ENCODE peak calls at places on chromosomes 13 and 19, in ten cellular contexts. One of them, this sample, is unnamed.

GRCh38 chr19:17757125-17757524 is 5.8 kb downstream of the FCHO1 start:
- DNase-seq in HFFc6: peak; percentile 46
- DNase-seq in activated T-helper 1 cell treated with Interleukin-2 at 50 U/mL for 16 hours: no peak
- DNase-seq in stimulated activated CD4-positive, alpha-beta T cell treated with anti-CD3 and anti-CD28 coated beads, Interleukin-1b, Interleukin-23, amount 100 ng/mL, for 24 hours: no peak
- DNase-seq in lung: no peak
- DNase-seq in NCI-H774: no peak
- DNase-seq in GM06990: no peak
- DNase-seq in activated CD4-positive, alpha-beta T cell treated with anti-CD3 and anti-CD28 coated beads for 24 hours: no peak
- DNase-seq in MCF 10A: peak; percentile 80
- DNase-seq in fibroblast of pulmonary artery: peak; percentile 64
- DNase-seq in this sample: no peak

GRCh38 chr19:19747357-19748220 is 14.7 kb upstream of the ZNF14 start:
- DNase-seq in HFFc6: no peak
- DNase-seq in activated T-helper 1 cell treated with Interleukin-2 at 50 U/mL for 16 hours: no peak
- DNase-seq in stimulated activated CD4-positive, alpha-beta T cell treated with anti-CD3 and anti-CD28 coated beads, Interleukin-1b, Interleukin-23, amount 100 ng/mL, for 24 hours: no peak
- DNase-seq in lung: peak; percentile 20
- DNase-seq in NCI-H774: no peak
- DNase-seq in GM06990: no peak
- DNase-seq in activated CD4-positive, alpha-beta T cell treated with anti-CD3 and anti-CD28 coated beads for 24 hours: no peak
- DNase-seq in MCF 10A: no peak
- DNase-seq in fibroblast of pulmonary artery: no peak
- DNase-seq in this sample: no peak

GRCh38 chr19:5691930-5692784 is 2.1 kb downstream of the RPL36 start:
- DNase-seq in HFFc6: no peak
- DNase-seq in activated T-helper 1 cell treated with Interleukin-2 at 50 U/mL for 16 hours: no peak
- DNase-seq in stimulated activated CD4-positive, alpha-beta T cell treated with anti-CD3 and anti-CD28 coated beads, Interleukin-1b, Interleukin-23, amount 100 ng/mL, for 24 hours: no peak
- DNase-seq in lung: no peak
- DNase-seq in NCI-H774: no peak
- DNase-seq in GM06990: no peak
- DNase-seq in activated CD4-positive, alpha-beta T cell treated with anti-CD3 and anti-CD28 coated beads for 24 hours: no peak
- DNase-seq in MCF 10A: peak; percentile 39
- DNase-seq in fibroblast of pulmonary artery: no peak
- DNase-seq in this sample: no peak

GRCh38 chr13:59166174-59166573 is 997.6 kb downstream of the DIAPH3 start:
- DNase-seq in HFFc6: no peak
- DNase-seq in activated T-helper 1 cell treated with Interleukin-2 at 50 U/mL for 16 hours: no peak
- DNase-seq in stimulated activated CD4-positive, alpha-beta T cell treated with anti-CD3 and anti-CD28 coated beads, Interleukin-1b, Interleukin-23, amount 100 ng/mL, for 24 hours: no peak
- DNase-seq in lung: no peak
- DNase-seq in NCI-H774: no peak
- DNase-seq in GM06990: no peak
- DNase-seq in activated CD4-positive, alpha-beta T cell treated with anti-CD3 and anti-CD28 coated beads for 24 hours: no peak
- DNase-seq in MCF 10A: no peak
- DNase-seq in fibroblast of pulmonary artery: peak; percentile 2
- DNase-seq in this sample: no peak

GRCh38 chr13:50845211-50845610 is 1.7 kb upstream of the DLEU7 start:
- DNase-seq in HFFc6: peak; percentile 3
- DNase-seq in activated T-helper 1 cell treated with Interleukin-2 at 50 U/mL for 16 hours: no peak
- DNase-seq in stimulated activated CD4-positive, alpha-beta T cell treated with anti-CD3 and anti-CD28 coated beads, Interleukin-1b, Interleukin-23, amount 100 ng/mL, for 24 hours: no peak
- DNase-seq in lung: no peak
- DNase-seq in NCI-H774: no peak
- DNase-seq in GM06990: no peak
- DNase-seq in activated CD4-positive, alpha-beta T cell treated with anti-CD3 and anti-CD28 coated beads for 24 hours: no peak
- DNase-seq in MCF 10A: no peak
- DNase-seq in fibroblast of pulmonary artery: no peak
- DNase-seq in this sample: no peak

GRCh38 chr19:46944918-46945628 is 74.6 kb upstream of the NPAS1 start:
- DNase-seq in HFFc6: peak; percentile 55
- DNase-seq in activated T-helper 1 cell treated with Interleukin-2 at 50 U/mL for 16 hours: no peak
- DNase-seq in stimulated activated CD4-positive, alpha-beta T cell treated with anti-CD3 and anti-CD28 coated beads, Interleukin-1b, Interleukin-23, amount 100 ng/mL, for 24 hours: no peak
- DNase-seq in lung: peak; percentile 45
- DNase-seq in NCI-H774: no peak
- DNase-seq in GM06990: no peak
- DNase-seq in activated CD4-positive, alpha-beta T cell treated with anti-CD3 and anti-CD28 coated beads for 24 hours: no peak
- DNase-seq in MCF 10A: no peak
- DNase-seq in fibroblast of pulmonary artery: peak; percentile 53
- DNase-seq in this sample: no peak

GRCh38 chr19:46802152-46802551 is 13.8 kb upstream of the SLC1A5 start:
- DNase-seq in HFFc6: no peak
- DNase-seq in activated T-helper 1 cell treated with Interleukin-2 at 50 U/mL for 16 hours: no peak
- DNase-seq in stimulated activated CD4-positive, alpha-beta T cell treated with anti-CD3 and anti-CD28 coated beads, Interleukin-1b, Interleukin-23, amount 100 ng/mL, for 24 hours: no peak
- DNase-seq in lung: no peak
- DNase-seq in NCI-H774: no peak
- DNase-seq in GM06990: no peak
- DNase-seq in activated CD4-positive, alpha-beta T cell treated with anti-CD3 and anti-CD28 coated beads for 24 hours: no peak
- DNase-seq in MCF 10A: no peak
- DNase-seq in fibroblast of pulmonary artery: no peak
- DNase-seq in this sample: no peak

GRCh38 chr13:105918842-105919741 is 616.4 kb downstream of the EFNB2 start:
- DNase-seq in HFFc6: peak; percentile 33
- DNase-seq in activated T-helper 1 cell treated with Interleukin-2 at 50 U/mL for 16 hours: no peak
- DNase-seq in stimulated activated CD4-positive, alpha-beta T cell treated with anti-CD3 and anti-CD28 coated beads, Interleukin-1b, Interleukin-23, amount 100 ng/mL, for 24 hours: no peak
- DNase-seq in lung: no peak
- DNase-seq in NCI-H774: peak; percentile 32
- DNase-seq in GM06990: no peak
- DNase-seq in activated CD4-positive, alpha-beta T cell treated with anti-CD3 and anti-CD28 coated beads for 24 hours: no peak
- DNase-seq in MCF 10A: peak; percentile 83
- DNase-seq in fibroblast of pulmonary artery: peak; percentile 63
- DNase-seq in this sample: no peak

GRCh38 chr19:49847731-49848696 is 2.9 kb upstream of the PTOV1 start:
- DNase-seq in HFFc6: peak; percentile 90
- DNase-seq in activated T-helper 1 cell treated with Interleukin-2 at 50 U/mL for 16 hours: no peak
- DNase-seq in stimulated activated CD4-positive, alpha-beta T cell treated with anti-CD3 and anti-CD28 coated beads, Interleukin-1b, Interleukin-23, amount 100 ng/mL, for 24 hours: no peak
- DNase-seq in lung: no peak
- DNase-seq in NCI-H774: no peak
- DNase-seq in GM06990: no peak
- DNase-seq in activated CD4-positive, alpha-beta T cell treated with anti-CD3 and anti-CD28 coated beads for 24 hours: no peak
- DNase-seq in MCF 10A: peak; percentile 92
- DNase-seq in fibroblast of pulmonary artery: peak; percentile 85
- DNase-seq in this sample: no peak

GRCh38 chr19:21765151-21765550 is 2.2 kb downstream of the ZNF100 start:
- DNase-seq in HFFc6: no peak
- DNase-seq in activated T-helper 1 cell treated with Interleukin-2 at 50 U/mL for 16 hours: no peak
- DNase-seq in stimulated activated CD4-positive, alpha-beta T cell treated with anti-CD3 and anti-CD28 coated beads, Interleukin-1b, Interleukin-23, amount 100 ng/mL, for 24 hours: no peak
- DNase-seq in lung: no peak
- DNase-seq in NCI-H774: no peak
- DNase-seq in GM06990: no peak
- DNase-seq in activated CD4-positive, alpha-beta T cell treated with anti-CD3 and anti-CD28 coated beads for 24 hours: no peak
- DNase-seq in MCF 10A: peak; percentile 14
- DNase-seq in fibroblast of pulmonary artery: no peak
- DNase-seq in this sample: no peak

GRCh38 chr13:26061947-26062346 is 10.1 kb upstream of the SHISA2 start:
- DNase-seq in HFFc6: peak; percentile 55
- DNase-seq in activated T-helper 1 cell treated with Interleukin-2 at 50 U/mL for 16 hours: no peak
- DNase-seq in stimulated activated CD4-positive, alpha-beta T cell treated with anti-CD3 and anti-CD28 coated beads, Interleukin-1b, Interleukin-23, amount 100 ng/mL, for 24 hours: no peak
- DNase-seq in lung: no peak
- DNase-seq in NCI-H774: no peak
- DNase-seq in GM06990: no peak
- DNase-seq in activated CD4-positive, alpha-beta T cell treated with anti-CD3 and anti-CD28 coated beads for 24 hours: no peak
- DNase-seq in MCF 10A: peak; percentile 60
- DNase-seq in fibroblast of pulmonary artery: peak; percentile 53
- DNase-seq in this sample: no peak

GRCh38 chr19:52602931-52603330 is 32.8 kb downstream of the ZNF701 start:
- DNase-seq in HFFc6: no peak
- DNase-seq in activated T-helper 1 cell treated with Interleukin-2 at 50 U/mL for 16 hours: no peak
- DNase-seq in stimulated activated CD4-positive, alpha-beta T cell treated with anti-CD3 and anti-CD28 coated beads, Interleukin-1b, Interleukin-23, amount 100 ng/mL, for 24 hours: no peak
- DNase-seq in lung: no peak
- DNase-seq in NCI-H774: no peak
- DNase-seq in GM06990: no peak
- DNase-seq in activated CD4-positive, alpha-beta T cell treated with anti-CD3 and anti-CD28 coated beads for 24 hours: no peak
- DNase-seq in MCF 10A: peak; percentile 20
- DNase-seq in fibroblast of pulmonary artery: no peak
- DNase-seq in this sample: no peak

GRCh38 chr19:46727036-46727501 is 10.2 kb upstream of the PRKD2 start:
- DNase-seq in HFFc6: no peak
- DNase-seq in activated T-helper 1 cell treated with Interleukin-2 at 50 U/mL for 16 hours: no peak
- DNase-seq in stimulated activated CD4-positive, alpha-beta T cell treated with anti-CD3 and anti-CD28 coated beads, Interleukin-1b, Interleukin-23, amount 100 ng/mL, for 24 hours: no peak
- DNase-seq in lung: no peak
- DNase-seq in NCI-H774: no peak
- DNase-seq in GM06990: no peak
- DNase-seq in activated CD4-positive, alpha-beta T cell treated with anti-CD3 and anti-CD28 coated beads for 24 hours: no peak
- DNase-seq in MCF 10A: no peak
- DNase-seq in fibroblast of pulmonary artery: no peak
- DNase-seq in this sample: no peak

GRCh38 chr19:3153286-3154230 is 17.7 kb downstream of the GNA15 start:
- DNase-seq in HFFc6: no peak
- DNase-seq in activated T-helper 1 cell treated with Interleukin-2 at 50 U/mL for 16 hours: no peak
- DNase-seq in stimulated activated CD4-positive, alpha-beta T cell treated with anti-CD3 and anti-CD28 coated beads, Interleukin-1b, Interleukin-23, amount 100 ng/mL, for 24 hours: no peak
- DNase-seq in lung: no peak
- DNase-seq in NCI-H774: no peak
- DNase-seq in GM06990: no peak
- DNase-seq in activated CD4-positive, alpha-beta T cell treated with anti-CD3 and anti-CD28 coated beads for 24 hours: no peak
- DNase-seq in MCF 10A: no peak
- DNase-seq in fibroblast of pulmonary artery: no peak
- DNase-seq in this sample: no peak

GRCh38 chr19:49558591-49558990 is 21.8 kb downstream of the NOSIP start:
- DNase-seq in HFFc6: no peak
- DNase-seq in activated T-helper 1 cell treated with Interleukin-2 at 50 U/mL for 16 hours: no peak
- DNase-seq in stimulated activated CD4-positive, alpha-beta T cell treated with anti-CD3 and anti-CD28 coated beads, Interleukin-1b, Interleukin-23, amount 100 ng/mL, for 24 hours: no peak
- DNase-seq in lung: no peak
- DNase-seq in NCI-H774: no peak
- DNase-seq in GM06990: no peak
- DNase-seq in activated CD4-positive, alpha-beta T cell treated with anti-CD3 and anti-CD28 coated beads for 24 hours: no peak
- DNase-seq in MCF 10A: no peak
- DNase-seq in fibroblast of pulmonary artery: no peak
- DNase-seq in this sample: no peak

GRCh38 chr13:21234537-21234936 is 58.1 kb downstream of the MRPL57 start:
- DNase-seq in HFFc6: peak; percentile 60
- DNase-seq in activated T-helper 1 cell treated with Interleukin-2 at 50 U/mL for 16 hours: no peak
- DNase-seq in stimulated activated CD4-positive, alpha-beta T cell treated with anti-CD3 and anti-CD28 coated beads, Interleukin-1b, Interleukin-23, amount 100 ng/mL, for 24 hours: no peak
- DNase-seq in lung: no peak
- DNase-seq in NCI-H774: no peak
- DNase-seq in GM06990: no peak
- DNase-seq in activated CD4-positive, alpha-beta T cell treated with anti-CD3 and anti-CD28 coated beads for 24 hours: no peak
- DNase-seq in MCF 10A: no peak
- DNase-seq in fibroblast of pulmonary artery: no peak
- DNase-seq in this sample: no peak

GRCh38 chr13:40665061-40665753 is 1.2 kb downstream of the FOXO1 start:
- DNase-seq in HFFc6: no peak
- DNase-seq in activated T-helper 1 cell treated with Interleukin-2 at 50 U/mL for 16 hours: no peak
- DNase-seq in stimulated activated CD4-positive, alpha-beta T cell treated with anti-CD3 and anti-CD28 coated beads, Interleukin-1b, Interleukin-23, amount 100 ng/mL, for 24 hours: no peak
- DNase-seq in lung: peak; percentile 36
- DNase-seq in NCI-H774: no peak
- DNase-seq in GM06990: peak; percentile 66
- DNase-seq in activated CD4-positive, alpha-beta T cell treated with anti-CD3 and anti-CD28 coated beads for 24 hours: no peak
- DNase-seq in MCF 10A: peak; percentile 33
- DNase-seq in fibroblast of pulmonary artery: no peak
- DNase-seq in this sample: peak; percentile 37

GRCh38 chr19:13398780-13399726 is 107.2 kb downstream of the CACNA1A start:
- DNase-seq in HFFc6: peak; percentile 94
- DNase-seq in activated T-helper 1 cell treated with Interleukin-2 at 50 U/mL for 16 hours: no peak
- DNase-seq in stimulated activated CD4-positive, alpha-beta T cell treated with anti-CD3 and anti-CD28 coated beads, Interleukin-1b, Interleukin-23, amount 100 ng/mL, for 24 hours: no peak
- DNase-seq in lung: no peak
- DNase-seq in NCI-H774: peak; percentile 5
- DNase-seq in GM06990: no peak
- DNase-seq in activated CD4-positive, alpha-beta T cell treated with anti-CD3 and anti-CD28 coated beads for 24 hours: no peak
- DNase-seq in MCF 10A: peak; percentile 92
- DNase-seq in fibroblast of pulmonary artery: peak; percentile 93
- DNase-seq in this sample: no peak

GRCh38 chr19:2026770-2027169 is 11.3 kb upstream of the BTBD2 start:
- DNase-seq in HFFc6: no peak
- DNase-seq in activated T-helper 1 cell treated with Interleukin-2 at 50 U/mL for 16 hours: no peak
- DNase-seq in stimulated activated CD4-positive, alpha-beta T cell treated with anti-CD3 and anti-CD28 coated beads, Interleukin-1b, Interleukin-23, amount 100 ng/mL, for 24 hours: no peak
- DNase-seq in lung: no peak
- DNase-seq in NCI-H774: no peak
- DNase-seq in GM06990: no peak
- DNase-seq in activated CD4-positive, alpha-beta T cell treated with anti-CD3 and anti-CD28 coated beads for 24 hours: no peak
- DNase-seq in MCF 10A: no peak
- DNase-seq in fibroblast of pulmonary artery: no peak
- DNase-seq in this sample: no peak

GRCh38 chr19:55586976-55587668 is 6.5 kb upstream of the ZNF579 start:
- DNase-seq in HFFc6: peak; percentile 86
- DNase-seq in activated T-helper 1 cell treated with Interleukin-2 at 50 U/mL for 16 hours: peak; percentile 82
- DNase-seq in stimulated activated CD4-positive, alpha-beta T cell treated with anti-CD3 and anti-CD28 coated beads, Interleukin-1b, Interleukin-23, amount 100 ng/mL, for 24 hours: peak; percentile 86
- DNase-seq in lung: peak; percentile 96
- DNase-seq in NCI-H774: peak; percentile 98
- DNase-seq in GM06990: peak; percentile 96
- DNase-seq in activated CD4-positive, alpha-beta T cell treated with anti-CD3 and anti-CD28 coated beads for 24 hours: peak; percentile 93
- DNase-seq in MCF 10A: peak; percentile 94
- DNase-seq in fibroblast of pulmonary artery: peak; percentile 95
- DNase-seq in this sample: peak; percentile 89

GRCh38 chr13:29771247-29771646 is 79.2 kb downstream of the UBL3 start:
- DNase-seq in HFFc6: peak; percentile 37
- DNase-seq in activated T-helper 1 cell treated with Interleukin-2 at 50 U/mL for 16 hours: no peak
- DNase-seq in stimulated activated CD4-positive, alpha-beta T cell treated with anti-CD3 and anti-CD28 coated beads, Interleukin-1b, Interleukin-23, amount 100 ng/mL, for 24 hours: no peak
- DNase-seq in lung: no peak
- DNase-seq in NCI-H774: no peak
- DNase-seq in GM06990: no peak
- DNase-seq in activated CD4-positive, alpha-beta T cell treated with anti-CD3 and anti-CD28 coated beads for 24 hours: no peak
- DNase-seq in MCF 10A: peak; percentile 45
- DNase-seq in fibroblast of pulmonary artery: peak; percentile 59
- DNase-seq in this sample: no peak

GRCh38 chr19:33293255-33294057 is 8.9 kb downstream of the CEBPA start:
- DNase-seq in HFFc6: peak; percentile 84
- DNase-seq in activated T-helper 1 cell treated with Interleukin-2 at 50 U/mL for 16 hours: no peak
- DNase-seq in stimulated activated CD4-positive, alpha-beta T cell treated with anti-CD3 and anti-CD28 coated beads, Interleukin-1b, Interleukin-23, amount 100 ng/mL, for 24 hours: no peak
- DNase-seq in lung: no peak
- DNase-seq in NCI-H774: peak; percentile 39
- DNase-seq in GM06990: no peak
- DNase-seq in activated CD4-positive, alpha-beta T cell treated with anti-CD3 and anti-CD28 coated beads for 24 hours: no peak
- DNase-seq in MCF 10A: peak; percentile 91
- DNase-seq in fibroblast of pulmonary artery: peak; percentile 64
- DNase-seq in this sample: no peak

GRCh38 chr19:23974941-23975340 is 60.3 kb downstream of the ZNF726 start:
- DNase-seq in HFFc6: no peak
- DNase-seq in activated T-helper 1 cell treated with Interleukin-2 at 50 U/mL for 16 hours: no peak
- DNase-seq in stimulated activated CD4-positive, alpha-beta T cell treated with anti-CD3 and anti-CD28 coated beads, Interleukin-1b, Interleukin-23, amount 100 ng/mL, for 24 hours: no peak
- DNase-seq in lung: no peak
- DNase-seq in NCI-H774: no peak
- DNase-seq in GM06990: no peak
- DNase-seq in activated CD4-positive, alpha-beta T cell treated with anti-CD3 and anti-CD28 coated beads for 24 hours: no peak
- DNase-seq in MCF 10A: no peak
- DNase-seq in fibroblast of pulmonary artery: no peak
- DNase-seq in this sample: no peak

GRCh38 chr13:19179916-19180315 is 1.7 kb downstream of the TUBA3C start:
- DNase-seq in HFFc6: no peak
- DNase-seq in activated T-helper 1 cell treated with Interleukin-2 at 50 U/mL for 16 hours: no peak
- DNase-seq in stimulated activated CD4-positive, alpha-beta T cell treated with anti-CD3 and anti-CD28 coated beads, Interleukin-1b, Interleukin-23, amount 100 ng/mL, for 24 hours: no peak
- DNase-seq in lung: no peak
- DNase-seq in NCI-H774: no peak
- DNase-seq in GM06990: no peak
- DNase-seq in activated CD4-positive, alpha-beta T cell treated with anti-CD3 and anti-CD28 coated beads for 24 hours: no peak
- DNase-seq in MCF 10A: no peak
- DNase-seq in fibroblast of pulmonary artery: no peak
- DNase-seq in this sample: no peak

GRCh38 chr13:113428469-113428865 is 24.8 kb downstream of the ADPRHL1 start:
- DNase-seq in HFFc6: no peak
- DNase-seq in activated T-helper 1 cell treated with Interleukin-2 at 50 U/mL for 16 hours: no peak
- DNase-seq in stimulated activated CD4-positive, alpha-beta T cell treated with anti-CD3 and anti-CD28 coated beads, Interleukin-1b, Interleukin-23, amount 100 ng/mL, for 24 hours: no peak
- DNase-seq in lung: no peak
- DNase-seq in NCI-H774: no peak
- DNase-seq in GM06990: no peak
- DNase-seq in activated CD4-positive, alpha-beta T cell treated with anti-CD3 and anti-CD28 coated beads for 24 hours: no peak
- DNase-seq in MCF 10A: no peak
- DNase-seq in fibroblast of pulmonary artery: no peak
- DNase-seq in this sample: no peak

GRCh38 chr19:49896863-49897621 is at the start of gene IL4I1:
- DNase-seq in HFFc6: no peak
- DNase-seq in activated T-helper 1 cell treated with Interleukin-2 at 50 U/mL for 16 hours: peak; percentile 33
- DNase-seq in stimulated activated CD4-positive, alpha-beta T cell treated with anti-CD3 and anti-CD28 coated beads, Interleukin-1b, Interleukin-23, amount 100 ng/mL, for 24 hours: no peak
- DNase-seq in lung: no peak
- DNase-seq in NCI-H774: no peak
- DNase-seq in GM06990: peak; percentile 86
- DNase-seq in activated CD4-positive, alpha-beta T cell treated with anti-CD3 and anti-CD28 coated beads for 24 hours: peak; percentile 35
- DNase-seq in MCF 10A: no peak
- DNase-seq in fibroblast of pulmonary artery: peak; percentile 38
- DNase-seq in this sample: no peak

GRCh38 chr13:68190826-68191225 is 960.7 kb upstream of the PCDH9 start:
- DNase-seq in HFFc6: no peak
- DNase-seq in activated T-helper 1 cell treated with Interleukin-2 at 50 U/mL for 16 hours: no peak
- DNase-seq in stimulated activated CD4-positive, alpha-beta T cell treated with anti-CD3 and anti-CD28 coated beads, Interleukin-1b, Interleukin-23, amount 100 ng/mL, for 24 hours: no peak
- DNase-seq in lung: no peak
- DNase-seq in NCI-H774: no peak
- DNase-seq in GM06990: no peak
- DNase-seq in activated CD4-positive, alpha-beta T cell treated with anti-CD3 and anti-CD28 coated beads for 24 hours: no peak
- DNase-seq in MCF 10A: peak; percentile 84
- DNase-seq in fibroblast of pulmonary artery: peak; percentile 7
- DNase-seq in this sample: no peak

This sample was measured in T47D.